ENCODE peak calls at places on chromosome 1, in eight cellular contexts. I, O, G, B, F, N, Q and T are unnamed samples. For H3K9me3, the result is how much of the 10 kb centered on the place peaks cover.

GRCh38 chr1:92876351-92876750 is 44.5 kb downstream of the RPL5 start:
- DNase-seq in I (no peak), B (no peak), G (no peak), F (no peak), Q (no peak), O (no peak), N (no peak), T (no peak)

GRCh38 chr1:116420417-116421200 is 47.6 kb downstream of the ATP1A1 start:
- DNase-seq in N (no peak), F (no peak), B (no peak), G (no peak), O (no peak), I (no peak), Q (no peak), T (no peak)

GRCh38 chr1:225482489-225482950 is 54.7 kb upstream of the LBR start:
- DNase-seq in Q (no peak), B (no peak), O (no peak), N (peak), G (peak), I (no peak), F (no peak), T (peak)

GRCh38 chr1:168092566-168093355 is 44.0 kb downstream of the GPR161 start:
- DNase-seq in B (peak), Q (no peak), I (peak), F (no peak), O (no peak), N (no peak), G (no peak), T (no peak)

GRCh38 chr1:30518186-30518585 is 205.2 kb downstream of the MATN1 start:
- DNase-seq in B (no peak), N (no peak), O (no peak), G (peak), I (no peak), Q (peak), F (no peak), T (no peak)

GRCh38 chr1:169577981-169578738 is 8.1 kb downstream of the F5 start:
- DNase-seq in I (no peak), G (no peak), B (no peak), N (no peak), F (no peak), Q (no peak), O (no peak), T (no peak)

GRCh38 chr1:44884746-44885145 is 41.7 kb upstream of the PTCH2 start:
- DNase-seq in B (no peak), O (no peak), Q (no peak), F (peak), G (no peak), I (no peak), N (no peak), T (no peak)

GRCh38 chr1:244020086-244020485 is 31.0 kb upstream of the ZBTB18 start:
- DNase-seq in O (no peak), Q (no peak), F (no peak), I (no peak), N (no peak), B (no peak), G (no peak), T (no peak)

GRCh38 chr1:154548028-154548427 is 10.4 kb downstream of the UBE2Q1 start:
- DNase-seq in O (no peak), I (peak), B (no peak), N (no peak), G (no peak), F (peak), Q (peak), T (no peak)

GRCh38 chr1:241715956-241716355 is 63.9 kb downstream of the WDR64 start:
- DNase-seq in I (no peak), O (no peak), G (no peak), F (no peak), B (no peak), Q (no peak), N (peak), T (no peak)

GRCh38 chr1:63189677-63190076 is 132.7 kb upstream of the FOXD3 start:
- DNase-seq in N (no peak), Q (no peak), G (no peak), I (no peak), B (peak), F (no peak), O (no peak), T (no peak)

GRCh38 chr1:158426137-158426536 is at the start of gene OR10K2:
- DNase-seq in O (no peak), F (no peak), N (no peak), G (no peak), Q (no peak), B (no peak), I (no peak), T (no peak)

GRCh38 chr1:228360533-228361313 is 45.9 kb downstream of the TRIM11 start:
- DNase-seq in N (no peak), I (peak), B (no peak), G (no peak), O (no peak), Q (peak), F (peak), T (no peak)

GRCh38 chr1:147625274-147625986 is 44.9 kb downstream of the ACP6 start:
- DNase-seq in N (no peak), Q (no peak), I (no peak), B (no peak), O (no peak), F (no peak), G (no peak), T (no peak)

GRCh38 chr1:100142343-100142742 is 9.4 kb downstream of the TRMT13 start:
- DNase-seq in G (no peak), O (no peak), Q (no peak), N (no peak), B (no peak), I (no peak), F (no peak), T (no peak)

GRCh38 chr1:192158181-192158580 is at the start of gene RGS18:
- DNase-seq in B (no peak), G (no peak), N (no peak), I (no peak), Q (no peak), O (no peak), F (no peak), T (no peak)

GRCh38 chr1:114485286-114485685 is 25.7 kb downstream of the TRIM33 start:
- DNase-seq in N (peak), F (no peak), B (no peak), Q (no peak), I (no peak), G (no peak), O (no peak), T (no peak)

GRCh38 chr1:183279835-183280234 is 93.8 kb downstream of the LAMC2 start:
- DNase-seq in O (no peak), Q (peak), I (no peak), G (no peak), B (no peak), F (peak), N (peak), T (peak)

GRCh38 chr1:93979718-93980319 is 70.6 kb upstream of the GCLM start:
- DNase-seq in I (peak), Q (no peak), G (no peak), F (peak), B (no peak), O (no peak), N (peak), T (peak)

GRCh38 chr1:225450491-225451191 is 22.8 kb upstream of the LBR start:
- DNase-seq in B (no peak), Q (no peak), O (no peak), N (no peak), I (no peak), F (no peak), G (no peak), T (no peak)

GRCh38 chr1:61606448-61607312 is 118.3 kb downstream of the TM2D1 start:
- DNase-seq in G (no peak), B (no peak), F (peak), N (peak), O (peak), Q (no peak), I (no peak), T (peak)

GRCh38 chr1:239717097-239718051 is 331.0 kb downstream of the CHRM3 start:
- DNase-seq in N (no peak), O (no peak), I (no peak), B (no peak), F (no peak), Q (no peak), G (no peak), T (no peak)

GRCh38 chr1:16026723-16027484 is 5.1 kb downstream of the CLCNKA start:
- DNase-seq in I (no peak), N (peak), B (no peak), Q (no peak), O (no peak), G (peak), F (no peak), T (no peak)
- H3K4me3 ChIP-seq in I (no peak), N (peak), B (no peak), Q (no peak), O (peak), G (peak), F (peak), T (no peak)

DNA sequence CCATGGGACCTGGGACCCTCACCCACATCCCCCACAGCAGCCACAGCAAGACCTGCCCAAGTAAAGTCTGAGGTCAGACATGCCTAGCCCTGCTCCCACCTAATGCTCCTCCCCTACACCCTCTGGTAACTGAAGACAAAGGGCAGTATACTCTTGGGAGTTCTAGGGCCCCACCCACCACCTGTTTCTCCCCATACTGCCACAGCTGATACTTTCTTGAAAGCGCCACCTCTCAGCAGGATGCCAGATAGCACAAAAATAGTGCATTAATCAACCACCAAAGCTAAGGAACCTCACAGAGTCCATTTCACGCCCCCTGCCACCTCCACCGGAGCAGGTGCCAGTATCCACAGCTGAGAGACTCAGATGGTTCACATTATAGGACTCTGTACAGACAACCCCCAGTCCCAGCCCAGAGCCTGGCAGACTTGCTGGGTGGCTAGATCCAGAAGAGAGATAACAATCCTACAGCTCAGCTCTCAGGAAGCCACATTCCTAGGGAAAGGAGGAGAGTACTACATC is 238.1 kb downstream of the LRRC40 start:
- DNase-seq in Q (no peak), N (peak), F (no peak), O (no peak), G (no peak), B (no peak), I (no peak), T (no peak)
- H3K9me3 ChIP-seq in Q (under half), N (under half), F (under half), O (under half), G (under half), B (under half), I (under half), T (under half)

GRCh38 chr1:156490401-156491032 is 10.1 kb downstream of the MEF2D start:
- DNase-seq in N (peak), B (no peak), I (no peak), G (peak), O (no peak), F (peak), Q (no peak), T (no peak)

GRCh38 chr1:156491151-156491949 is 9.2 kb downstream of the MEF2D start:
- DNase-seq in I (no peak), O (no peak), B (no peak), G (no peak), Q (no peak), N (peak), F (no peak), T (no peak)

GRCh38 chr1:156489166-156489934 is 11.2 kb downstream of the MEF2D start:
- DNase-seq in F (peak), O (no peak), Q (no peak), B (no peak), G (no peak), I (no peak), N (peak), T (no peak)

GRCh38 chr1:156488566-156489165 is 11.9 kb downstream of the MEF2D start:
- DNase-seq in I (no peak), N (no peak), O (no peak), F (no peak), G (no peak), B (no peak), Q (no peak), T (no peak)

DNA sequence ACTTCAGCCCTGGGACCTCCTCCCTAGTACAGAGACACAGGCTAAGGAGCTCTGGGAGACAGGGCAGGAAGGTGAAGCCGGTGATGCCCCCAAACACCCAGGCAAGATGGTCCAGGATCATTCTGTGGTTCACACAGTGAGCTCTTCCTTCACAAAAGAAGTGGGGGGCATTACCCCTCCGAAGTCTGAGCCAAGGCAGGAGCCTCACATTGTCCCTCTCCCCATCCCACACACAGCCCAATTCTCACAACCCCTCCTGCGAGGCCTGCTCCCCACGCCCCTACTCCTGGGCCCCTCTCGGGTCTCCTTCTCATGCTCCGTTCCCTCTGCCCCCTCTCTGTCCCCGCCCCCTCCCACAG is 10.7 kb downstream of the MEF2D start:
- DNase-seq in O (no peak), I (no peak), G (no peak), B (no peak), F (no peak), N (no peak), Q (no peak), T (no peak)
- H3K4me3 ChIP-seq in O (peak), I (no peak), G (peak), B (peak), F (peak), N (peak), Q (no peak), T (no peak)

GRCh38 chr1:157021688-157022087 is 23.9 kb downstream of the ARHGEF11 start:
- DNase-seq in N (no peak), Q (no peak), I (no peak), O (no peak), G (no peak), B (no peak), F (no peak), T (no peak)
- H3K9me3 ChIP-seq in N (under half), Q (under half), I (under half), O (under half), G (under half), B (under half), F (half or more), T (under half)

GRCh38 chr1:180309338-180309737 is 79.3 kb downstream of the LHX4 start:
- DNase-seq in N (peak), G (no peak), F (no peak), Q (no peak), O (no peak), B (no peak), I (no peak), T (no peak)
- H3K4me3 ChIP-seq in N (no peak), G (no peak), F (no peak), Q (no peak), O (no peak), B (no peak), I (no peak), T (no peak)

GRCh38 chr1:49408346-49408745 is 615.4 kb downstream of the AGBL4 start:
- DNase-seq in I (no peak), F (no peak), N (no peak), Q (no peak), O (no peak), B (no peak), G (no peak), T (peak)
- H3K9me3 ChIP-seq in I (under half), F (under half), N (under half), Q (under half), O (under half), B (under half), G (half or more), T (under half)

DNA sequence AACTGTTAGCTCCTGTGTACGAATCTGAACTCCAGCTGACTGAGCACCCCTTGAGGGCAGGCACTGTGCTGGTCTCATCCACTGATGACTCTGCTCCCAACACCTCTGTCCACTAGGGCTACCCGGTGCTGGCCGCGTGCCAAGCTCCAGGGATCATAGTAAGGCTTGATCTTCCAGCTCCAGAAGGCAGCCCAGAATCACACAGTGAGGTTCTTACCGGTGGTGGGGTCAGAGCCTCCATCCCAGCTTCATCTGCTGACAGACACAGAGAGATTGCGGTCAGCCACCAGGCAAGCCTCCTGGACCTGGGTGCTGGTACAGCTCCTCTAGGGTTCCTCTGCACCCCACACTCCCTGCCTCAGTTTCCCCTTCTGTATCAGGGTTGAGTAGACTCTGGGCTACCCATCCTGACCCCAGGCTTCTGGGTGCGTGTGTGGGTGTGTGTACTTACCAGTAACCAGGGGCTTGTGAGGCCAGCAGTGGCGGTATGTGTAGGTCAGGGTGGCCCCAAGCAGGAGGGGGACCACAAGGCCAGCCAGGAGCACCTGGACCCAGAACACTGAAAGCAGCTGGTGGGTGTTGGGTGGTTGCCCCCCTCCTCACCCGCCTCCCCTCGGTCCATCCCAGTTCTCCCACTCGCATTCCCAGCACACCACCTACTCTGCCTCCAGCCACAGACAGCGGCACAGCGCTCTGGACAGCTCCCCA is 3.4 kb downstream of the TNFRSF25 start:
- DNase-seq in Q (no peak), I (no peak), N (no peak), G (no peak), B (no peak), O (no peak), F (no peak), T (no peak)
- H3K4me3 ChIP-seq in Q (no peak), I (no peak), N (no peak), G (no peak), B (no peak), O (no peak), F (no peak), T (no peak)